ENCODE peak calls at places on chromosome 14, in eight cellular contexts. B is AG10803; R is activated CD4-positive, alpha-beta T cell treated with anti-CD3 and anti-CD28 coated beads for 48 hours; O is H54; E is CD14-positive monocyte; H is anterior cingulate cortex; S is aorta; T is lung. I is an unnamed sample.

GRCh38 chr14:20652996-20653975 is 11.8 kb upstream of the OR6S1 start:
- DNase-seq in B (peak; percentile 55), R (peak; percentile 86), O (no peak), E (no peak), H (no peak), S (no peak), T (no peak), I (no peak)

GRCh38 chr14:35161231-35161630 is 38.9 kb downstream of the PRORP start:
- DNase-seq in B (no peak), R (peak; percentile 4), O (no peak), E (no peak), H (no peak), S (no peak), T (no peak), I (no peak)

GRCh38 chr14:71103662-71104484 is 196.6 kb downstream of the PCNX1 start:
- DNase-seq in B (peak; percentile 71), R (no peak), O (peak; percentile 5), E (no peak), H (no peak), S (no peak), T (no peak), I (no peak)

GRCh38 chr14:50013198-50013918 is 103.0 kb downstream of the VCPKMT start:
- DNase-seq in B (no peak), R (no peak), O (peak; percentile 23), E (no peak), H (no peak), S (no peak), T (no peak), I (peak; percentile 29)

GRCh38 chr14:52380294-52380693 is 66.2 kb downstream of the PTGER2 start:
- DNase-seq in B (peak; percentile 33), R (no peak), O (no peak), E (no peak), H (no peak), S (no peak), T (no peak), I (no peak)

GRCh38 chr14:59282366-59282765 is 93.9 kb downstream of the DAAM1 start:
- DNase-seq in B (peak; percentile 73), R (no peak), O (no peak), E (no peak), H (no peak), S (no peak), T (no peak), I (no peak)

GRCh38 chr14:39431416-39432178 is 636 bp downstream of the FBXO33 start:
- DNase-seq in B (peak; percentile 34), R (peak; percentile 59), O (no peak), E (peak; percentile 56), H (no peak), S (peak; percentile 70), T (peak; percentile 46), I (peak; percentile 30)

GRCh38 chr14:99030436-99030835 is 241.6 kb downstream of the BCL11B start:
- DNase-seq in B (no peak), R (no peak), O (no peak), E (no peak), H (no peak), S (no peak), T (no peak), I (no peak)

GRCh38 chr14:105467249-105467941 is 7.2 kb upstream of the CRIP2 start:
- DNase-seq in B (no peak), R (no peak), O (no peak), E (no peak), H (no peak), S (no peak), T (no peak), I (no peak)

GRCh38 chr14:26163761-26164160 is 434.1 kb downstream of the NOVA1 start:
- DNase-seq in B (peak; percentile 49), R (no peak), O (no peak), E (no peak), H (no peak), S (no peak), T (no peak), I (no peak)

GRCh38 chr14:73660511-73660910 is 15.7 kb downstream of the DNAL1 start:
- DNase-seq in B (no peak), R (no peak), O (no peak), E (no peak), H (no peak), S (no peak), T (no peak), I (no peak)

GRCh38 chr14:69002069-69002468 is 23.0 kb upstream of the ACTN1 start:
- DNase-seq in B (peak; percentile 18), R (no peak), O (no peak), E (no peak), H (no peak), S (peak; percentile 54), T (no peak), I (peak; percentile 41)

GRCh38 chr14:105529506-105530445 is 3.4 kb downstream of the TMEM121 start:
- DNase-seq in B (no peak), R (peak; percentile 63), O (no peak), E (no peak), H (no peak), S (no peak), T (no peak), I (no peak)

GRCh38 chr14:41280745-41281144 is 325.9 kb upstream of the LRFN5 start:
- DNase-seq in B (no peak), R (no peak), O (no peak), E (no peak), H (no peak), S (no peak), T (no peak), I (no peak)

GRCh38 chr14:74569826-74570591 is 42.0 kb downstream of the LTBP2 start:
- DNase-seq in B (no peak), R (no peak), O (no peak), E (no peak), H (no peak), S (peak; percentile 65), T (no peak), I (no peak)

GRCh38 chr14:22979748-22980392 is 2.5 kb downstream of the AJUBA start:
- DNase-seq in B (no peak), R (no peak), O (no peak), E (no peak), H (no peak), S (no peak), T (no peak), I (no peak)

GRCh38 chr14:57352771-57353170 is 37.6 kb upstream of the NAA30 start:
- DNase-seq in B (no peak), R (no peak), O (no peak), E (no peak), H (no peak), S (no peak), T (no peak), I (no peak)

GRCh38 chr14:101050901-101051490 is 147.5 kb upstream of the RTL1 start:
- DNase-seq in B (no peak), R (no peak), O (no peak), E (no peak), H (no peak), S (peak; percentile 31), T (no peak), I (no peak)

GRCh38 chr14:90675399-90675798 is 140.8 kb downstream of the TTC7B start:
- DNase-seq in B (peak; percentile 72), R (no peak), O (peak; percentile 51), E (no peak), H (no peak), S (peak; percentile 84), T (no peak), I (no peak)

GRCh38 chr14:90419200-90419599 is 22.4 kb downstream of the CALM1 start:
- DNase-seq in B (peak; percentile 91), R (no peak), O (peak; percentile 95), E (no peak), H (peak; percentile 38), S (peak; percentile 93), T (peak; percentile 66), I (peak; percentile 80)

GRCh38 chr14:101202627-101203404 is 299.3 kb upstream of the RTL1 start:
- DNase-seq in B (no peak), R (no peak), O (no peak), E (no peak), H (no peak), S (no peak), T (no peak), I (no peak)

GRCh38 chr14:34113051-34113511 is 162.2 kb upstream of the EGLN3 start:
- DNase-seq in B (peak; percentile 71), R (no peak), O (no peak), E (no peak), H (no peak), S (no peak), T (no peak), I (peak; percentile 20)

GRCh38 chr14:96274122-96274910 is 18.3 kb downstream of the BDKRB1 start:
- DNase-seq in B (peak; percentile 95), R (no peak), O (no peak), E (no peak), H (no peak), S (no peak), T (no peak), I (no peak)

GRCh38 chr14:74579447-74580274 is 32.4 kb downstream of the LTBP2 start:
- DNase-seq in B (peak; percentile 71), R (peak; percentile 66), O (peak; percentile 55), E (no peak), H (no peak), S (peak; percentile 37), T (no peak), I (no peak)

GRCh38 chr14:104294983-104295680 is 156.7 kb downstream of the KIF26A start:
- DNase-seq in B (no peak), R (no peak), O (no peak), E (peak; percentile 33), H (no peak), S (peak; percentile 24), T (no peak), I (no peak)

GRCh38 chr14:103819503-103820307 is 27.7 kb downstream of the PPP1R13B start:
- DNase-seq in B (peak; percentile 20), R (no peak), O (no peak), E (no peak), H (no peak), S (peak; percentile 55), T (peak; percentile 57), I (no peak)

GRCh38 chr14:68549057-68549421 is 243.8 kb downstream of the ZFP36L1 start:
- DNase-seq in B (peak; percentile 83), R (no peak), O (no peak), E (no peak), H (no peak), S (no peak), T (no peak), I (no peak)

GRCh38 chr14:99769123-99769522 is 24.1 kb upstream of the EML1 start:
- DNase-seq in B (no peak), R (no peak), O (no peak), E (no peak), H (no peak), S (no peak), T (no peak), I (no peak)

GRCh38 chr14:60724080-60724618 is at the start of gene SIX4:
- DNase-seq in B (peak; percentile 79), R (peak; percentile 41), O (peak; percentile 62), E (no peak), H (peak; percentile 33), S (peak; percentile 73), T (peak; percentile 67), I (peak; percentile 70)

GRCh38 chr14:102568115-102568614 is 24.3 kb upstream of the RCOR1 start:
- DNase-seq in B (no peak), R (peak; percentile 68), O (no peak), E (no peak), H (no peak), S (no peak), T (peak; percentile 49), I (no peak)

GRCh38 chr14:105328070-105328677 is 13.6 kb downstream of the PACS2 start:
- DNase-seq in B (no peak), R (no peak), O (no peak), E (no peak), H (no peak), S (no peak), T (no peak), I (no peak)

GRCh38 chr14:45970589-45970988 is 681.0 kb downstream of the RPL10L start:
- DNase-seq in B (no peak), R (no peak), O (no peak), E (no peak), H (no peak), S (no peak), T (no peak), I (no peak)

GRCh38 chr14:94051115-94051514 is 25.0 kb downstream of the OTUB2 start:
- DNase-seq in B (peak; percentile 37), R (no peak), O (no peak), E (no peak), H (peak; percentile 72), S (no peak), T (peak; percentile 27), I (peak; percentile 48)

GRCh38 chr14:68238956-68239355 is 419.4 kb downstream of the RAD51B start:
- DNase-seq in B (no peak), R (no peak), O (no peak), E (no peak), H (no peak), S (no peak), T (no peak), I (no peak)

I was measured in mucosa of gallbladder.